ENCODE peak calls at places on chromosomes 12 and 14, in four cellular contexts. Y, J, W and G are unnamed samples.

GRCh38 chr12:82627799-82628198 is 58.9 kb upstream of the TMTC2 start:
- DNase-seq in J (no peak), Y (no peak), W (peak; percentile 21), G (peak; percentile 27)

GRCh38 chr12:67813509-67813908 is 165.0 kb downstream of the DYRK2 start:
- DNase-seq in J (no peak), Y (no peak), W (no peak), G (no peak)

GRCh38 chr14:33184587-33184986 is 245.9 kb downstream of the NPAS3 start:
- DNase-seq in Y (no peak), J (no peak), W (no peak), G (no peak)

GRCh38 chr14:105884808-105885281 is 358.5 kb downstream of the TMEM121 start:
- DNase-seq in W (no peak), Y (no peak), J (no peak), G (no peak)

GRCh38 chr14:104822821-104823615 is 22.1 kb downstream of the ZBTB42 start:
- DNase-seq in W (no peak), J (no peak), Y (no peak), G (no peak)

GRCh38 chr12:88552672-88553079 is 27.6 kb downstream of the KITLG start:
- DNase-seq in W (peak; percentile 9), J (no peak), Y (no peak), G (no peak)

GRCh38 chr14:87934185-87934584 is 58.8 kb downstream of the GALC start:
- DNase-seq in J (no peak), W (no peak), Y (no peak), G (no peak)

GRCh38 chr14:103848720-103849077 is 1.3 kb upstream of the PPP1R13B start:
- DNase-seq in J (no peak), W (no peak), Y (no peak), G (no peak)

GRCh38 chr14:92495041-92495440 is 18.5 kb upstream of the RIN3 start:
- DNase-seq in Y (no peak), J (no peak), W (no peak), G (no peak)

GRCh38 chr12:2776129-2776806 is 18.5 kb upstream of the FKBP4 start:
- DNase-seq in Y (no peak), W (no peak), J (no peak), G (no peak)

GRCh38 chr12:88868062-88868461 is 287.8 kb upstream of the KITLG start:
- DNase-seq in W (no peak), Y (no peak), J (no peak), G (no peak)

GRCh38 chr14:104188727-104189400 is 50.5 kb downstream of the KIF26A start:
- DNase-seq in J (no peak), W (no peak), Y (no peak), G (no peak)

GRCh38 chr12:93939641-93940040 is 208.7 kb upstream of the PLXNC1 start:
- DNase-seq in W (no peak), Y (no peak), J (no peak), G (no peak)

GRCh38 chr14:95562892-95563685 is 28.2 kb downstream of the GLRX5 start:
- DNase-seq in J (no peak), W (peak; percentile 55), Y (no peak), G (no peak)

GRCh38 chr12:15879413-15879812 is 2.8 kb upstream of the STRAP start:
- DNase-seq in Y (no peak), J (no peak), W (no peak), G (no peak)

GRCh38 chr14:91878274-91878673 is 10.9 kb upstream of the TC2N start:
- DNase-seq in W (no peak), J (no peak), Y (no peak), G (no peak)

GRCh38 chr12:64678835-64679234 is 68.5 kb downstream of the RASSF3 start:
- DNase-seq in W (no peak), J (no peak), Y (no peak), G (no peak)

GRCh38 chr12:64680235-64680634 is 69.9 kb downstream of the RASSF3 start:
- DNase-seq in J (no peak), Y (no peak), W (no peak), G (no peak)

GRCh38 chr12:64682572-64683277 is 72.4 kb downstream of the RASSF3 start:
- DNase-seq in J (no peak), Y (no peak), W (no peak), G (peak; percentile 78)

GRCh38 chr12:64679487-64679983 is 69.2 kb downstream of the RASSF3 start:
- DNase-seq in J (no peak), Y (no peak), W (no peak), G (no peak)

DNA sequence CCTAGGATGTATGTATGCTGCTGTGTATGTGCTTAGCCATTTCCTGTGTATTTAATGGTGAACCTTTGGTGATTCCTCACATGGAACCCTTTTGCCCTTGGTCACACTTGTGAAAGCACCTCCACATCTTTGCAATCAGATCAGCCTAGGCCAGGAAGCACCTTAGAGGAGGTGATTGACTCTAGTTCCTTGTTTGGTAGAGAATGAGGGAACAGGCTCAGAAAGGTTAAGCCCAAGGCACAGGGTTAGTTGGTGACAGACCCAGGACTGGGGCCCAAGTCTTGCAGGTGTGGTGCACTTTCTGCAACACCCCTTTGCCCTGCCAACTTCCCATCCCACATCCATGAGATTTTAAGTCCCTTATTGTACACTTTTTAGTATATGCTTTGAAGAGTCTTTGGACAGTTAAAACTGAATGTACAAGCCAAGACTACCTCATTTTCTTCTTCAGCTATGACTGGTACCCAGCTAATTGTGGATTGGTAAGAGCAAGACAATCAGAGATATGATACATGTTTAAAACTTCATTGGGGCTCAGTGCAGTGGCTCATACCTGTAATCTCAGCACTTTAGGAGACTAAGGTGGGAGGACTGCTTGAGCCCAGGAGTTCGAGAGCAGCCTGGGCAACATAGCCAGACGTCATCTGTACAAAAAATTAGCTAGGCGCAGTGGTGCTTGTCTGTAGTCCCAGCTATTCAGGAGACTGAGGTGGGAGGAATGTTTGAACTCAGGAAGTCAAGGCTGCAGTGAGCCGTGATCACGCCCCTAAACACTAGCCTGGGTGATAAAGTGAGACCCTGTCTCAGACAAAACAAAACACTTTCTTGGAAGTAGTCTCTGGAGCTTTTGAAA is 71.1 kb downstream of the RASSF3 start:
- DNase-seq in Y (no peak), J (no peak), W (no peak), G (no peak)
- TF ChIP-seq SUZ12 in Y (no peak), J (no peak), W (no peak), G (no peak)

GRCh38 chr14:97298775-97299174 is 501.6 kb downstream of the VRK1 start:
- DNase-seq in Y (no peak), J (no peak), W (no peak), G (no peak)

GRCh38 chr14:97301931-97302559 is 504.9 kb downstream of the VRK1 start:
- DNase-seq in W (no peak), J (no peak), Y (no peak), G (no peak)

GRCh38 chr14:97295108-97295710 is 498.0 kb downstream of the VRK1 start:
- DNase-seq in Y (no peak), J (no peak), W (no peak), G (no peak)

GRCh38 chr14:97299661-97300060 is 502.5 kb downstream of the VRK1 start:
- DNase-seq in Y (no peak), W (no peak), J (no peak), G (no peak)

DNA sequence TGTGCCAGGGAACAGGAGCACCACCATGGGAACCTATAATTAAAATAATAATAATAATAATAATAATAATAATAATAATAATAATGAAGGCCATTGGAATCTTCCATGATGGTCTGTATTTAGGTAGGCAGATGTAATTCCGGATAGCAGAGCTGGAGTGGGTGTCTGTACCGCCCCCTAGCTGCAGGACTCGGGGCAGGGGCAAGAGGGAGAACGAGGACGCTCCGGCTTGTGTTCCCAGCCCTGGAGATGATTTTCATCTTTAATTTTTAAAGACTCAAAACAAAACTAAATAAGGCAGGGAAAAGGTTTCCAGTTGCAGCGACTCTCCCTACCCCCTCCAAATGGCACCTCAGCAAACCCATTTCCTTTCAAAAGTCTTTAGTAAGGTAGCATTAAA is 501.1 kb downstream of the VRK1 start:
- DNase-seq in Y (no peak), J (no peak), W (no peak), G (peak; percentile 50)
- TF ChIP-seq SP1 in Y (no peak), J (no peak), W (no peak), G (no peak)

DNA sequence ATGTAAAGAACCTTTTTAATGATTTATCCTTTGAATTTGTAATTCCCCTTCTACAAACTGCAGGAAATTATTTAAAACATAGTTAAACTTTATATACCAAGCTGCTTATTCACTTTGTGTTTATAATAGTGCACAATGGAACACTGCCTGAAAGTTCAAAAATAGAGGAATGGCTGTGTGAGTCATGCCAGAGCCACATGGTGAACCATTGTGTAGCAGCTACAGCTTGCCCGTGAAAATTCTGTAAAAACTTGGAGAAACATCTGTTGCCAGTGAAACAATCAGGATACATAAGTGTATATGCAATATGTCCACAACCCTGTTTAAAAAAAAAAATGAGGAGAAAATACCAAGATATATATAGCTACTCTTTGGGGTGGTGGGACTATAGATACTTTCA is 59.5 kb downstream of the VEZT start:
- DNase-seq in W (no peak), Y (no peak), J (no peak), G (no peak)
- TF ChIP-seq SUZ12 in W (no peak), Y (no peak), J (no peak), G (no peak)

GRCh38 chr12:48954781-48955501 is 2.3 kb downstream of the ARF3 start:
- DNase-seq in W (no peak), Y (no peak), J (no peak), G (no peak)

GRCh38 chr12:48957141-48958048 is at the start of gene ARF3:
- DNase-seq in Y (peak; percentile 80), W (peak; percentile 84), J (peak; percentile 82), G (peak; percentile 98)

GRCh38 chr12:48954061-48954460 is 3.2 kb downstream of the ARF3 start:
- DNase-seq in W (no peak), J (no peak), Y (no peak), G (no peak)

GRCh38 chr12:48958049-48958388 is 732 bp upstream of the ARF3 start:
- DNase-seq in Y (no peak), J (no peak), W (no peak), G (no peak)

GRCh38 chr12:48956279-48957140 is 777 bp downstream of the ARF3 start:
- DNase-seq in W (peak; percentile 68), Y (peak; percentile 59), J (peak; percentile 89), G (peak; percentile 83)
- TF ChIP-seq SP1 in W (no peak), Y (no peak), J (no peak), G (no peak)

GRCh38 chr12:6288235-6288634 is 22.2 kb upstream of the PLEKHG6 start:
- DNase-seq in Y (no peak), J (no peak), W (no peak), G (no peak)
- TF ChIP-seq SUZ12 in Y (no peak), J (no peak), W (no peak), G (no peak)

GRCh38 chr14:50964683-50965390 is 20.6 kb upstream of the PYGL start:
- DNase-seq in Y (no peak), W (peak; percentile 45), J (no peak), G (no peak)
- TF ChIP-seq SP1 in Y (no peak), W (no peak), J (no peak), G (no peak)

GRCh38 chr14:22839159-22839779 is 2.9 kb downstream of the MMP14 start:
- DNase-seq in W (no peak), J (no peak), Y (no peak), G (no peak)
- TF ChIP-seq SUZ12 in W (no peak), J (no peak), Y (no peak), G (no peak)